ENCODE peak calls at places on chromosomes 16 and 17, in five cellular contexts. One of them, this sample, is unnamed.

GRCh38 chr17:64003526-64004121 is 5.5 kb downstream of the PRR29 start:
- DNase-seq in heart left ventricle: no peak
- DNase-seq in HCT116: no peak
- DNase-seq in A549: no peak
- DNase-seq in upper lobe of left lung: peak
- DNase-seq in this sample: no peak

GRCh38 chr16:80997139-80997798 is 9.4 kb downstream of the CMC2 start:
- DNase-seq in A549: peak
- DNase-seq in heart left ventricle: no peak
- DNase-seq in upper lobe of left lung: no peak
- DNase-seq in HCT116: no peak
- DNase-seq in this sample: no peak

GRCh38 chr17:16919663-16920627 is 52.0 kb downstream of the TNFRSF13B start:
- DNase-seq in HCT116: no peak
- DNase-seq in A549: no peak
- DNase-seq in upper lobe of left lung: no peak
- DNase-seq in heart left ventricle: no peak
- DNase-seq in this sample: peak

GRCh38 chr16:50696575-50697420 is 3.4 kb downstream of the NOD2 start:
- DNase-seq in upper lobe of left lung: no peak
- DNase-seq in heart left ventricle: peak
- DNase-seq in HCT116: peak
- DNase-seq in A549: peak
- DNase-seq in this sample: peak

GRCh38 chr16:79605999-79606398 is 5.5 kb upstream of the MAF start:
- DNase-seq in heart left ventricle: no peak
- DNase-seq in upper lobe of left lung: no peak
- DNase-seq in HCT116: no peak
- DNase-seq in A549: peak
- DNase-seq in this sample: no peak

GRCh38 chr16:83574388-83574787 is 233.4 kb upstream of the HSBP1 start:
- DNase-seq in upper lobe of left lung: no peak
- DNase-seq in A549: no peak
- DNase-seq in heart left ventricle: no peak
- DNase-seq in HCT116: peak
- DNase-seq in this sample: no peak

GRCh38 chr17:41627316-41628072 is 3.1 kb upstream of the KRT17 start:
- DNase-seq in A549: no peak
- DNase-seq in HCT116: no peak
- DNase-seq in heart left ventricle: no peak
- DNase-seq in upper lobe of left lung: no peak
- DNase-seq in this sample: peak

GRCh38 chr17:10792156-10792555 is 11.7 kb downstream of the TMEM238L start:
- DNase-seq in upper lobe of left lung: no peak
- DNase-seq in A549: no peak
- DNase-seq in HCT116: no peak
- DNase-seq in heart left ventricle: no peak
- DNase-seq in this sample: peak

GRCh38 chr17:80833952-80834895 is 157.4 kb upstream of the CHMP6 start:
- DNase-seq in heart left ventricle: peak
- DNase-seq in upper lobe of left lung: peak
- DNase-seq in A549: no peak
- DNase-seq in HCT116: no peak
- DNase-seq in this sample: no peak

GRCh38 chr17:8001976-8002645 is at the start of gene GUCY2D:
- DNase-seq in heart left ventricle: no peak
- DNase-seq in upper lobe of left lung: no peak
- DNase-seq in A549: no peak
- DNase-seq in HCT116: no peak
- DNase-seq in this sample: peak

GRCh38 chr16:65377131-65377649 is 255.3 kb upstream of the CDH11 start:
- DNase-seq in HCT116: no peak
- DNase-seq in heart left ventricle: no peak
- DNase-seq in upper lobe of left lung: no peak
- DNase-seq in A549: no peak
- DNase-seq in this sample: no peak

GRCh38 chr17:33873218-33873617 is 381.9 kb upstream of the CCL2 start:
- DNase-seq in HCT116: no peak
- DNase-seq in upper lobe of left lung: no peak
- DNase-seq in heart left ventricle: no peak
- DNase-seq in A549: no peak
- DNase-seq in this sample: no peak

GRCh38 chr16:69404275-69404805 is 18.5 kb upstream of the TERF2 start:
- DNase-seq in HCT116: peak
- DNase-seq in heart left ventricle: peak
- DNase-seq in upper lobe of left lung: no peak
- DNase-seq in A549: peak
- DNase-seq in this sample: no peak

GRCh38 chr16:15031179-15031578 is 24.7 kb downstream of the NTAN1 start:
- DNase-seq in A549: no peak
- DNase-seq in HCT116: no peak
- DNase-seq in upper lobe of left lung: no peak
- DNase-seq in heart left ventricle: no peak
- DNase-seq in this sample: no peak

GRCh38 chr16:87149051-87149450 is 168.1 kb downstream of the C16orf95 start:
- DNase-seq in HCT116: no peak
- DNase-seq in A549: no peak
- DNase-seq in upper lobe of left lung: no peak
- DNase-seq in heart left ventricle: no peak
- DNase-seq in this sample: no peak

GRCh38 chr17:77426676-77427386 is 286.1 kb downstream of the SEC14L1 start:
- DNase-seq in HCT116: no peak
- DNase-seq in A549: no peak
- DNase-seq in upper lobe of left lung: no peak
- DNase-seq in heart left ventricle: no peak
- DNase-seq in this sample: no peak

GRCh38 chr17:11238710-11239109 is 2.3 kb upstream of the SHISA6 start:
- DNase-seq in A549: no peak
- DNase-seq in upper lobe of left lung: no peak
- DNase-seq in HCT116: no peak
- DNase-seq in heart left ventricle: no peak
- DNase-seq in this sample: no peak

GRCh38 chr16:71807905-71808592 is 585 bp downstream of the AP1G1 start:
- DNase-seq in HCT116: no peak
- DNase-seq in A549: peak
- DNase-seq in heart left ventricle: peak
- DNase-seq in upper lobe of left lung: no peak
- DNase-seq in this sample: peak

GRCh38 chr16:56617212-56618085 is 8.1 kb upstream of the MT1E start:
- DNase-seq in HCT116: no peak
- DNase-seq in upper lobe of left lung: peak
- DNase-seq in A549: no peak
- DNase-seq in heart left ventricle: peak
- DNase-seq in this sample: peak

GRCh38 chr16:31458073-31458834 is 1.0 kb upstream of the ARMC5 start:
- DNase-seq in upper lobe of left lung: peak
- DNase-seq in heart left ventricle: peak
- DNase-seq in HCT116: no peak
- DNase-seq in A549: peak
- DNase-seq in this sample: peak

GRCh38 chr17:79065105-79065670 is 9.4 kb upstream of the ENGASE start:
- DNase-seq in heart left ventricle: no peak
- DNase-seq in upper lobe of left lung: no peak
- DNase-seq in HCT116: peak
- DNase-seq in A549: peak
- DNase-seq in this sample: no peak

GRCh38 chr16:88527186-88527936 is 42.8 kb upstream of the ZC3H18 start:
- DNase-seq in HCT116: peak
- DNase-seq in A549: peak
- DNase-seq in heart left ventricle: peak
- DNase-seq in upper lobe of left lung: peak
- DNase-seq in this sample: peak

GRCh38 chr17:20087538-20088250 is 78.5 kb downstream of the SPECC1 start:
- DNase-seq in HCT116: no peak
- DNase-seq in heart left ventricle: no peak
- DNase-seq in A549: no peak
- DNase-seq in upper lobe of left lung: no peak
- DNase-seq in this sample: no peak
- TF ChIP-seq POLR2A in HCT116: no peak
- TF ChIP-seq POLR2A in heart left ventricle: no peak
- TF ChIP-seq POLR2A in A549: no peak
- TF ChIP-seq POLR2A in upper lobe of left lung: no peak
- TF ChIP-seq POLR2A in this sample: no peak

DNA sequence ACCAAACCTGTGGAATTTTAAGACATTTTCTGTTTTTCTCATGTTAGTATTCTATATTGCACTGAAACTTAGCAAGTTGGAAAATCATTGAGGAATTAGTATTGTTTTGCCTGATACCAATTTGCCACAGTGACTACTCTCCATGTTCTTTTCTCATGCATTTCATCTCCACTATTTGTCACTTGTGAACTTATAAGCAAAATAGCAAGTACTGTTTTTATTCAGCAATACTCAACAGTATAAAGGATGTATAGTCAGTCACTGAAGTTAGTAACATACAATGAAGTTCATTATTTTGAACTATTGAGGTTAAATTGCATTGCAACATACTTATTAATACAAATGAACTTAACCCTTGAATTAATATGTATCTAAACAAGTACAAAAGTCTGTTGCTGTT is 5.8 kb upstream of the VPS35L start:
- DNase-seq in A549: no peak
- DNase-seq in upper lobe of left lung: no peak
- DNase-seq in heart left ventricle: no peak
- DNase-seq in HCT116: no peak
- DNase-seq in this sample: no peak
- TF ChIP-seq POLR2A in A549: no peak
- TF ChIP-seq POLR2A in upper lobe of left lung: no peak
- TF ChIP-seq POLR2A in heart left ventricle: no peak
- TF ChIP-seq POLR2A in HCT116: no peak
- TF ChIP-seq POLR2A in this sample: no peak

GRCh38 chr16:66930189-66930588 is 4.0 kb downstream of the CIAO2B start:
- DNase-seq in HCT116: no peak
- DNase-seq in A549: no peak
- DNase-seq in upper lobe of left lung: no peak
- DNase-seq in heart left ventricle: peak
- DNase-seq in this sample: no peak
- TF ChIP-seq POLR2A in HCT116: no peak
- TF ChIP-seq POLR2A in A549: no peak
- TF ChIP-seq POLR2A in upper lobe of left lung: no peak
- TF ChIP-seq POLR2A in heart left ventricle: no peak
- TF ChIP-seq POLR2A in this sample: no peak

GRCh38 chr16:2798723-2799204 is 494 bp downstream of the PRSS41 start:
- DNase-seq in upper lobe of left lung: no peak
- DNase-seq in HCT116: no peak
- DNase-seq in heart left ventricle: no peak
- DNase-seq in A549: no peak
- DNase-seq in this sample: no peak

GRCh38 chr16:2803545-2804195 is 5.4 kb downstream of the PRSS41 start:
- DNase-seq in heart left ventricle: no peak
- DNase-seq in A549: no peak
- DNase-seq in HCT116: peak
- DNase-seq in upper lobe of left lung: no peak
- DNase-seq in this sample: no peak

GRCh38 chr16:2795714-2796143 is 2.5 kb upstream of the PRSS41 start:
- DNase-seq in heart left ventricle: no peak
- DNase-seq in A549: no peak
- DNase-seq in upper lobe of left lung: no peak
- DNase-seq in HCT116: no peak
- DNase-seq in this sample: peak

GRCh38 chr16:2799205-2799851 is 1.1 kb downstream of the PRSS41 start:
- DNase-seq in A549: no peak
- DNase-seq in HCT116: no peak
- DNase-seq in heart left ventricle: no peak
- DNase-seq in upper lobe of left lung: no peak
- DNase-seq in this sample: no peak

DNA sequence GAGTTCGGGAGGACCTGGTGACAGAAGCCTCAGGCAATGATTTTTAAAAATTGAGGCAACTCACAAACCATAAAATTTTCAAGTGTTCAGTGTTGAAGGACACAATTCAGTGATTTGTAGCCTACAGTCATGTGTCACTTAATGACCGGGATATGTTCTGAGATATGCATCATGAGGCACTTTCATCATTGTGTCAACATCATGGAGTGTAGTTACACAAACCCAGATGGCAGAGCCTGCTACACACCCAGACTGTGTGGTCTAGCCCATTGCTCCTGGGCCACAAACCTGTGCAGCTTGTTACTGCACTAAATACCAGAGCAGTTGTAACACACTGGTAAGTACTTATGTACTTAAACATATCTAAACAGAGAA is 1.6 kb downstream of the PRSS41 start:
- DNase-seq in A549: no peak
- DNase-seq in heart left ventricle: no peak
- DNase-seq in HCT116: no peak
- DNase-seq in upper lobe of left lung: no peak
- DNase-seq in this sample: no peak
- TF ChIP-seq POLR2A in A549: no peak
- TF ChIP-seq POLR2A in heart left ventricle: no peak
- TF ChIP-seq POLR2A in HCT116: no peak
- TF ChIP-seq POLR2A in upper lobe of left lung: peak
- TF ChIP-seq POLR2A in this sample: no peak

GRCh38 chr17:68831170-68831569 is 124.0 kb downstream of the ABCA8 start:
- DNase-seq in upper lobe of left lung: no peak
- DNase-seq in heart left ventricle: no peak
- DNase-seq in A549: no peak
- DNase-seq in HCT116: no peak
- DNase-seq in this sample: no peak
- TF ChIP-seq POLR2A in upper lobe of left lung: no peak
- TF ChIP-seq POLR2A in heart left ventricle: no peak
- TF ChIP-seq POLR2A in A549: no peak
- TF ChIP-seq POLR2A in HCT116: no peak
- TF ChIP-seq POLR2A in this sample: no peak

GRCh38 chr16:84832488-84833141 is 12.8 kb downstream of the CRISPLD2 start:
- DNase-seq in HCT116: no peak
- DNase-seq in A549: no peak
- DNase-seq in upper lobe of left lung: no peak
- DNase-seq in heart left ventricle: peak
- DNase-seq in this sample: peak

GRCh38 chr16:84833142-84833495 is 13.3 kb downstream of the CRISPLD2 start:
- DNase-seq in A549: no peak
- DNase-seq in HCT116: no peak
- DNase-seq in upper lobe of left lung: no peak
- DNase-seq in heart left ventricle: no peak
- DNase-seq in this sample: no peak

GRCh38 chr16:84836234-84836647 is 16.5 kb downstream of the CRISPLD2 start:
- DNase-seq in A549: no peak
- DNase-seq in heart left ventricle: peak
- DNase-seq in HCT116: no peak
- DNase-seq in upper lobe of left lung: peak
- DNase-seq in this sample: no peak

GRCh38 chr16:84834403-84834772 is 14.6 kb downstream of the CRISPLD2 start:
- DNase-seq in heart left ventricle: no peak
- DNase-seq in A549: no peak
- DNase-seq in upper lobe of left lung: no peak
- DNase-seq in HCT116: no peak
- DNase-seq in this sample: no peak

GRCh38 chr16:84833542-84834402 is 14.0 kb downstream of the CRISPLD2 start:
- DNase-seq in upper lobe of left lung: peak
- DNase-seq in heart left ventricle: no peak
- DNase-seq in A549: no peak
- DNase-seq in HCT116: no peak
- DNase-seq in this sample: no peak
- TF ChIP-seq POLR2A in upper lobe of left lung: no peak
- TF ChIP-seq POLR2A in heart left ventricle: no peak
- TF ChIP-seq POLR2A in A549: no peak
- TF ChIP-seq POLR2A in HCT116: no peak
- TF ChIP-seq POLR2A in this sample: no peak

This sample was measured in Peyer's patch.